ENCODE peak calls at places on chromosomes 4 and X, in six cellular contexts. B, K, R, D, X and T are unnamed samples.

GRCh38 chr4:118987959-118988634 is 99.4 kb downstream of the SYNPO2 start:
- DNase-seq in B (no peak), K (no peak), R (no peak), D (no peak), X (no peak), T (no peak)

GRCh38 chr4:121594796-121595526 is 101.8 kb downstream of the ANXA5 start:
- DNase-seq in B (peak), K (no peak), R (no peak), D (no peak), X (peak), T (peak)

GRCh38 chr4:121061861-121062260 is 10.5 kb downstream of the NDNF start:
- DNase-seq in B (no peak), K (no peak), R (no peak), D (no peak), X (no peak), T (no peak)

GRCh38 chr4:8594097-8595038 is 1.8 kb downstream of the CPZ start:
- DNase-seq in B (peak), K (peak), R (peak), D (peak), X (peak), T (peak)

GRCh38 chr4:177391953-177392352 is 50.3 kb downstream of the AGA start:
- DNase-seq in B (no peak), K (no peak), R (no peak), D (no peak), X (no peak), T (no peak)

GRCh38 chr4:18777190-18777589 is 755.6 kb upstream of the LCORL start:
- DNase-seq in B (no peak), K (no peak), R (no peak), D (no peak), X (no peak), T (no peak)

GRCh38 chr4:112968456-112969159 is 80.8 kb upstream of the ANK2 start:
- DNase-seq in B (peak), K (no peak), R (no peak), D (no peak), X (no peak), T (peak)

GRCh38 chr4:16217300-16218051 is 8.8 kb downstream of the TAPT1 start:
- DNase-seq in B (no peak), K (no peak), R (no peak), D (no peak), X (no peak), T (no peak)

GRCh38 chr4:36786519-36786918 is 458.0 kb upstream of the NWD2 start:
- DNase-seq in B (no peak), K (no peak), R (no peak), D (no peak), X (peak), T (no peak)

GRCh38 chrX:141341341-141341740 is 99.0 kb upstream of the SPANXC start:
- DNase-seq in B (peak), K (no peak), R (no peak), D (no peak), X (peak), T (peak)

GRCh38 chrX:153637121-153638040 is 9.6 kb upstream of the DUSP9 start:
- DNase-seq in B (no peak), K (no peak), R (no peak), D (no peak), X (no peak), T (no peak)

GRCh38 chrX:57596109-57596870 is 4.5 kb downstream of the ZXDB start:
- DNase-seq in B (no peak), K (no peak), R (no peak), D (no peak), X (no peak), T (no peak)

GRCh38 chr4:95190751-95191436 is 357.9 kb downstream of the UNC5C start:
- DNase-seq in B (no peak), K (peak), R (no peak), D (no peak), X (no peak), T (peak)

GRCh38 chr4:147732516-147733193 is 767 bp downstream of the ARHGAP10 start:
- DNase-seq in B (no peak), K (peak), R (no peak), D (peak), X (peak), T (peak)

GRCh38 chrX:119132961-119133360 is 5.3 kb upstream of the KIAA1210 start:
- DNase-seq in B (no peak), K (no peak), R (no peak), D (no peak), X (no peak), T (no peak)

GRCh38 chr4:4323705-4324534 is 33.9 kb downstream of the ZBTB49 start:
- DNase-seq in B (peak), K (no peak), R (no peak), D (no peak), X (peak), T (no peak)

GRCh38 chr4:40995850-40996249 is 218.5 kb downstream of the APBB2 start:
- DNase-seq in B (no peak), K (no peak), R (no peak), D (no peak), X (peak), T (peak)

GRCh38 chr4:96120206-96120605 is 280.3 kb downstream of the PDHA2 start:
- DNase-seq in B (no peak), K (no peak), R (no peak), D (no peak), X (no peak), T (no peak)

GRCh38 chr4:108072300-108072699 is 82.6 kb downstream of the HADH start:
- DNase-seq in B (no peak), K (peak), R (peak), D (peak), X (no peak), T (no peak)

GRCh38 chr4:168831919-168832745 is 177.9 kb downstream of the CBR4 start:
- DNase-seq in B (peak), K (peak), R (peak), D (peak), X (peak), T (peak)

GRCh38 chrX:103669745-103670144 is 16.8 kb downstream of the MORF4L2 start:
- DNase-seq in B (no peak), K (no peak), R (no peak), D (no peak), X (no peak), T (no peak)

GRCh38 chr4:7588002-7588401 is 153.3 kb upstream of the PSAPL1 start:
- DNase-seq in B (no peak), K (no peak), R (no peak), D (no peak), X (peak), T (peak)

GRCh38 chr4:71639380-71639779 is 144.5 kb downstream of the GC start:
- DNase-seq in B (no peak), K (no peak), R (no peak), D (no peak), X (no peak), T (no peak)

GRCh38 chr4:101475246-101475645 is 127.9 kb upstream of the PPP3CA start:
- DNase-seq in B (no peak), K (no peak), R (no peak), D (no peak), X (no peak), T (no peak)

GRCh38 chr4:30717208-30718020 is 2.8 kb upstream of the PCDH7 start:
- DNase-seq in B (peak), K (no peak), R (peak), D (peak), X (peak), T (peak)

GRCh38 chrX:94401426-94401825 is 727.4 kb downstream of the FAM133A start:
- DNase-seq in B (no peak), K (no peak), R (no peak), D (no peak), X (no peak), T (no peak)

GRCh38 chrX:2533424-2533823 is 32.6 kb upstream of the DHRSX start:
- DNase-seq in B (no peak), K (no peak), R (no peak), D (no peak), X (no peak), T (no peak)

GRCh38 chr4:62816566-62816965 is 1592.7 kb downstream of the TECRL start:
- DNase-seq in B (no peak), K (no peak), R (no peak), D (no peak), X (no peak), T (no peak)

GRCh38 chrX:24264383-24264782 is 49.5 kb downstream of the SUPT20HL2 start:
- DNase-seq in B (no peak), K (peak), R (no peak), D (no peak), X (no peak), T (no peak)

GRCh38 chr4:71211748-71212147 is 127.1 kb upstream of the SLC4A4 start:
- DNase-seq in B (no peak), K (no peak), R (no peak), D (no peak), X (peak), T (no peak)

GRCh38 chrX:71304561-71304960 is 3.0 kb downstream of the ITGB1BP2 start:
- DNase-seq in B (no peak), K (no peak), R (no peak), D (no peak), X (no peak), T (no peak)

GRCh38 chrX:17535229-17535628 is 160.2 kb downstream of the NHS start:
- DNase-seq in B (no peak), K (no peak), R (peak), D (peak), X (no peak), T (no peak)

GRCh38 chrX:150362599-150363481 is at the start of gene MAMLD1:
- DNase-seq in B (peak), K (peak), R (peak), D (peak), X (peak), T (peak)

GRCh38 chr4:158823461-158823873 is 54.6 kb downstream of the FNIP2 start:
- DNase-seq in B (no peak), K (no peak), R (peak), D (no peak), X (peak), T (peak)

GRCh38 chrX:41946973-41947612 is 23.7 kb upstream of the CASK start:
- DNase-seq in B (no peak), K (no peak), R (peak), D (no peak), X (peak), T (peak)

GRCh38 chrX:139204903-139205667 is 325.5 kb upstream of the F9 start:
- DNase-seq in B (no peak), K (peak), R (no peak), D (peak), X (peak), T (no peak)

GRCh38 chrX:24876782-24877315 is 138.9 kb downstream of the ARX start:
- DNase-seq in B (no peak), K (no peak), R (no peak), D (no peak), X (no peak), T (no peak)

GRCh38 chrX:53288173-53288572 is 6.8 kb upstream of the IQSEC2 start:
- DNase-seq in B (peak), K (peak), R (peak), D (no peak), X (no peak), T (peak)

GRCh38 chr4:139556071-139556734 is at the start of gene SETD7:
- DNase-seq in B (peak), K (peak), R (peak), D (peak), X (peak), T (peak)